ENCODE peak calls at places on chromosomes 7 and 10, in five cellular contexts. O is A549, U is fibroblast of pulmonary artery, L is thoracic aorta, Z is IMR-90. M is an unnamed sample.

GRCh38 chr10:49268185-49268584 is 30.8 kb upstream of the C10orf71 start:
- DNase-seq in U (no peak), O (no peak), L (no peak), Z (no peak), M (no peak)

GRCh38 chr7:83599131-83599530 is 49.8 kb downstream of the SEMA3E start:
- DNase-seq in Z (no peak), O (no peak), U (no peak), L (no peak), M (no peak)

GRCh38 chr7:131040467-131040932 is 287.2 kb upstream of the MKLN1 start:
- DNase-seq in L (peak; percentile 24), O (peak; percentile 79), U (peak; percentile 85), Z (peak; percentile 77), M (peak; percentile 36)

GRCh38 chr7:15199482-15199881 is 296.9 kb upstream of the DGKB start:
- DNase-seq in U (peak; percentile 29), L (no peak), Z (peak; percentile 1), O (peak; percentile 3), M (no peak)

GRCh38 chr10:72505435-72505834 is 120.4 kb downstream of the MICU1 start:
- DNase-seq in U (no peak), O (no peak), L (no peak), Z (no peak), M (no peak)

GRCh38 chr7:80499350-80499955 is 12.4 kb downstream of the GNAT3 start:
- DNase-seq in U (peak; percentile 95), L (no peak), Z (peak; percentile 95), O (peak; percentile 81), M (peak; percentile 78)

GRCh38 chr10:110214380-110214826 is 7.0 kb downstream of the MXI1 start:
- DNase-seq in O (no peak), L (no peak), U (no peak), Z (peak; percentile 42), M (no peak)

GRCh38 chr10:93999401-93999851 is 5.7 kb downstream of the PLCE1 start:
- DNase-seq in L (peak; percentile 32), O (no peak), U (peak; percentile 82), Z (peak; percentile 63), M (peak; percentile 44)

GRCh38 chr10:51000164-51000563 is 74.1 kb upstream of the PRKG1 start:
- DNase-seq in O (no peak), U (peak; percentile 94), Z (peak; percentile 95), L (no peak), M (no peak)

GRCh38 chr7:120985130-120985758 is 3.3 kb upstream of the CPED1 start:
- DNase-seq in Z (peak; percentile 23), L (no peak), U (peak; percentile 20), O (no peak), M (no peak)

GRCh38 chr10:55474258-55474657 is 673.2 kb upstream of the PCDH15 start:
- DNase-seq in O (no peak), U (no peak), L (no peak), Z (no peak), M (no peak)

GRCh38 chr10:84762754-84763394 is 434.5 kb downstream of the CCSER2 start:
- DNase-seq in Z (no peak), L (no peak), O (peak; percentile 11), U (no peak), M (no peak)

GRCh38 chr10:132685121-132685891 is 100.6 kb downstream of the NKX6-2 start:
- DNase-seq in Z (peak; percentile 58), U (peak; percentile 62), O (no peak), L (peak; percentile 30), M (peak; percentile 6)

GRCh38 chr10:61931620-61932332 is 30.3 kb downstream of the ARID5B start:
- DNase-seq in U (no peak), L (no peak), O (no peak), Z (no peak), M (no peak)

GRCh38 chr10:61320996-61321395 is 132.2 kb downstream of the TMEM26 start:
- DNase-seq in Z (no peak), L (no peak), O (no peak), U (no peak), M (no peak)

GRCh38 chr7:18521236-18521589 is 25.7 kb downstream of the HDAC9 start:
- DNase-seq in U (no peak), L (no peak), Z (no peak), O (no peak), M (no peak)

GRCh38 chr7:45973725-45974532 is 52.9 kb upstream of the IGFBP3 start:
- DNase-seq in Z (peak; percentile 43), L (no peak), O (peak; percentile 85), U (peak; percentile 64), M (no peak)

GRCh38 chr7:106205621-106206222 is 79.1 kb downstream of the NAMPT start:
- DNase-seq in U (peak; percentile 53), O (no peak), L (no peak), Z (peak; percentile 20), M (no peak)

GRCh38 chr7:98870807-98871491 is 1.1 kb upstream of the TMEM130 start:
- DNase-seq in Z (no peak), L (no peak), O (no peak), U (no peak), M (no peak)
- H3K4me3 ChIP-seq in Z (no peak overlapping the region), L (peak overlapping the region; percentile 79), O (peak overlapping the region; percentile 88), U (no peak overlapping the region), M (no peak overlapping the region)

GRCh38 chr7:74203157-74203556 is 6.6 kb upstream of the LAT2 start:
- DNase-seq in L (no peak), O (peak; percentile 54), Z (peak; percentile 57), U (peak; percentile 63), M (no peak)

GRCh38 chr7:74203956-74204615 is 5.7 kb upstream of the LAT2 start:
- DNase-seq in L (no peak), U (no peak), Z (no peak), O (no peak), M (no peak)

GRCh38 chr7:74207586-74207985 is 2.2 kb upstream of the LAT2 start:
- DNase-seq in U (no peak), Z (no peak), L (no peak), O (no peak), M (no peak)

DNA sequence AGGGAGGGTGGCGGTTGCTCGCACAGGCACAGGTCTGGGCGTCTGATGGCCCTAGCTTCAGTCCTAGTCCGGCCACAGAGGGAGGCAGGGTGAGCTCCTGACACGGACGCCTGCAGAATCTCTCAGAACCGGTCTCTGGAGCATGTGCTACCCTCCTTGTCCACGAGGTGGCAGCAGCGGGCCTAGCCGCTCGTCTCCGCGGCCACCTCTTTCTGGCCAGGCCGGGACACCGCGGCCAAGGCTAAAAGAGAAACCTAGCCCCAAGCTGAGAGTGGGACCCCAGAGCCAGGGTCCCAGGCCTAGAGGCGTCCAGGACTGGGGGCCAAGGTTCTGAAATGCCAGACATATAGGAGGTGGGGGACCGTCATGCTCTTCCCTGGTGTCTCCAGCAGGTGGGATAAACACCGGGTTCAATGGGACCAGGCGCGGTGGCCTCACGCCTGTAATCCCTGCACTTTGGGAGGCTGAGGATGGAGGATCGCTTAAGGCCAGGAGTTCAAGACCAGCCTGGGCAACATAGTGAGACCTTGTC is 3.2 kb upstream of the LAT2 start:
- DNase-seq in U (peak; percentile 74), L (peak; percentile 54), O (peak; percentile 77), Z (peak; percentile 57), M (peak; percentile 61)
- H3K4me3 ChIP-seq in U (peak overlapping the region; percentile 22), L (peak overlapping the region; percentile 63), O (no peak overlapping the region), Z (no peak overlapping the region), M (peak overlapping the region; percentile 44)

GRCh38 chr10:13160934-13161266 is 458 bp upstream of the MCM10 start:
- DNase-seq in U (no peak), O (no peak), Z (no peak), L (no peak), M (no peak)
- H3K4me3 ChIP-seq in U (peak overlapping the region; percentile 63), O (peak overlapping the region; percentile 71), Z (peak overlapping the region; percentile 50), L (peak overlapping the region; percentile 68), M (peak overlapping the region; percentile 34)

GRCh38 chr7:141012044-141012685 is 2.6 kb downstream of the MRPS33 start:
- DNase-seq in Z (peak; percentile 62), O (peak; percentile 75), U (peak; percentile 75), L (no peak), M (peak; percentile 49)

GRCh38 chr7:141014523-141015395 is at the start of gene MRPS33:
- DNase-seq in O (peak; percentile 97), L (peak; percentile 91), U (peak; percentile 97), Z (peak; percentile 94), M (peak; percentile 96)

GRCh38 chr7:141014091-141014490 is 661 bp downstream of the MRPS33 start:
- DNase-seq in O (no peak), Z (peak; percentile 5), U (peak; percentile 57), L (no peak), M (no peak)

GRCh38 chr7:141012696-141013344 is 1.9 kb downstream of the MRPS33 start:
- DNase-seq in Z (peak; percentile 63), L (no peak), O (no peak), U (no peak), M (no peak)

GRCh38 chr7:141013345-141013715 is 1.4 kb downstream of the MRPS33 start:
- DNase-seq in O (no peak), L (no peak), U (no peak), Z (no peak), M (no peak)
- H3K4me3 ChIP-seq in O (peak overlapping the region; percentile 56), L (no peak overlapping the region), U (no peak overlapping the region), Z (no peak overlapping the region), M (peak overlapping the region; percentile 74)

DNA sequence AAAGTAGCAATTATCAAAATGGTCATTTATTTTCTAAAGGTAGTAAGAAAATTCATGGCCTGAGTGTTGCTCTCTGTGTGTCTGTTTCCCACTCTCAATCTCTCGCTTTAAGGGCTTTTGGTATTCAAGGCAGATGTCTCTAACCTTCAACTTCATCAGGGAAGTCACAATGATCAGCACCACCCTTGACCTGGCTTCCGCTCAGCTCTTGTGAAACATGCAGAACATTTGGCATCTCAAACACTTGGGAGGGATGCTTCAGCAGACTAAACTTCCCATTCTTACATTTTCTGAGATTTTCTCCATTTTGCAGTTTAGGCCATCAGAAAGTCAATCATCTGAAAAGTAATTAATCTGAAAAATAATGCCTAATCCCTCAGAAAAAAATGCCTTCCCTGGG is 129.8 kb downstream of the AOAH start:
- DNase-seq in L (no peak), Z (no peak), O (no peak), U (no peak), M (no peak)
- H3K4me3 ChIP-seq in L (no peak overlapping the region), Z (no peak overlapping the region), O (no peak overlapping the region), U (no peak overlapping the region), M (no peak overlapping the region)

DNA sequence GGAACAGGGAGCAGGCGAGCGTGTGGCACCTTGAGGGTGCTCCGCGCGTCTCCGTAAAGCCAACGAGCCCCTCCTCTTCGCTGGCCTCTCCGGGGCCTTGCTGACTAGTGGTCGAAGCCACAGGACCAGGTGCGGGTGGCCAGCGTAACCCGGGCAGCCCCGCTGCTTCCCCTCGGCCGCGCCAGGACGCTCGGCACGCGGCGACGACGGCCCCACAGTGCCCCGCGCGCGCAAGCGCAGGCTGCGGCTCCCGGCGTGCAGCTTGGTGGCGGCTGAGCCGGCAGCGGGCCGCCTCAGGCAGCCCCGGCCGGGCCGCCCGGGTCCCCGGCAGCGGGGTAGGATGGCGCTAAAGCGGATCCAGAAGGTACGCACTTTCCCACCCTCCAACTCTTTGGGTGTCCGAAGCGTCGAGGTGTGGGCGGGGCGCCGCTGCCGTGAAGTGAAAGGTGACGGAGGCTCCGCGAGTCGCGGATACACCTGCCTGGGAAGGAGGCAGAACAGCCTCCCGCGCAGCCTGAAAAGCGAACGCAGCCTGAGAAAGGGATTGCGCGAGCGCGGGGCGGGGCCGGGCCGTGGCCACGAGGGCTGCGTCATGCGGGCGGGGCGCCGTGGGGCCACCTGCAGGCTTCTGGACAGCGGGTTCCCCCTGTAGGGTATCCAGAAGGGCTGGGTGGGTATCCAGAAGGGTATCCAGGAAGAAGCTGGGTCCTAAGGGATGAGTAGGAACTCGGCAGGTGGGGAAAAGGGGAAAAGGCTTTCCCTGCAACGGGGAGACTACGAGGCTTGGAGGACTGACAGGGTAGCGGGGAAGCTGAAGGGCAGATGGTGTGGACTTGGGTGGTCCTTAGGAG is at the start of gene UBE2D4:
- DNase-seq in O (peak; percentile 85), Z (peak; percentile 56), U (peak; percentile 65), L (no peak), M (peak; percentile 90)
- H3K4me3 ChIP-seq in O (peak within 1 kb of the TSS; percentile 50), Z (peak within 1 kb of the TSS; percentile 77), U (peak within 1 kb of the TSS; percentile 62), L (peak within 1 kb of the TSS; percentile 90), M (peak within 1 kb of the TSS; percentile 69)

M was measured in gastrocnemius medialis.